ENCODE peak calls at places on chromosomes 7 and 10, in nine cellular contexts. One of them, this sample, is unnamed.
A peak's percentile ranks its signal among the peaks of the same experiment; 100 is the strongest.

GRCh38 chr10:86085686-86086085 is 280.9 kb downstream of the GRID1 start:
- DNase-seq in left ventricle myocardium inferior: no peak
- DNase-seq in A549: no peak
- DNase-seq in endothelial cell: no peak
- DNase-seq in tibial artery: no peak
- DNase-seq in mesothelial cell of epicardium: no peak
- DNase-seq in GM20000: no peak
- DNase-seq in GM23338: no peak
- DNase-seq in fibroblast of lung: no peak
- DNase-seq in this sample: no peak

GRCh38 chr7:49247759-49248158 is 323.4 kb downstream of the CDC14C start:
- DNase-seq in endothelial cell: no peak
- DNase-seq in GM23338: peak; percentile 22
- DNase-seq in fibroblast of lung: no peak
- DNase-seq in mesothelial cell of epicardium: no peak
- DNase-seq in GM20000: no peak
- DNase-seq in tibial artery: no peak
- DNase-seq in A549: no peak
- DNase-seq in left ventricle myocardium inferior: no peak
- DNase-seq in this sample: no peak

GRCh38 chr7:55066938-55067337 is 48.1 kb downstream of the EGFR start:
- DNase-seq in tibial artery: no peak
- DNase-seq in GM20000: no peak
- DNase-seq in fibroblast of lung: no peak
- DNase-seq in GM23338: no peak
- DNase-seq in endothelial cell: no peak
- DNase-seq in A549: no peak
- DNase-seq in mesothelial cell of epicardium: no peak
- DNase-seq in left ventricle myocardium inferior: no peak
- DNase-seq in this sample: no peak

GRCh38 chr10:12403119-12403518 is 53.8 kb downstream of the CAMK1D start:
- DNase-seq in tibial artery: no peak
- DNase-seq in fibroblast of lung: no peak
- DNase-seq in left ventricle myocardium inferior: no peak
- DNase-seq in GM20000: no peak
- DNase-seq in endothelial cell: no peak
- DNase-seq in GM23338: no peak
- DNase-seq in A549: no peak
- DNase-seq in mesothelial cell of epicardium: no peak
- DNase-seq in this sample: no peak

GRCh38 chr10:56318816-56319215 is 42.2 kb downstream of the ZWINT start:
- DNase-seq in left ventricle myocardium inferior: no peak
- DNase-seq in endothelial cell: no peak
- DNase-seq in A549: no peak
- DNase-seq in mesothelial cell of epicardium: no peak
- DNase-seq in fibroblast of lung: no peak
- DNase-seq in GM23338: no peak
- DNase-seq in tibial artery: no peak
- DNase-seq in GM20000: no peak
- DNase-seq in this sample: no peak

GRCh38 chr10:49619613-49620012 is 5.8 kb downstream of the CHAT start:
- DNase-seq in endothelial cell: no peak
- DNase-seq in tibial artery: no peak
- DNase-seq in GM23338: peak; percentile 68
- DNase-seq in A549: no peak
- DNase-seq in GM20000: no peak
- DNase-seq in left ventricle myocardium inferior: no peak
- DNase-seq in fibroblast of lung: no peak
- DNase-seq in mesothelial cell of epicardium: no peak
- DNase-seq in this sample: no peak

GRCh38 chr10:104059364-104059763 is 26.3 kb downstream of the COL17A1 start:
- DNase-seq in mesothelial cell of epicardium: no peak
- DNase-seq in A549: no peak
- DNase-seq in GM20000: no peak
- DNase-seq in endothelial cell: no peak
- DNase-seq in left ventricle myocardium inferior: no peak
- DNase-seq in fibroblast of lung: no peak
- DNase-seq in GM23338: peak; percentile 80
- DNase-seq in tibial artery: no peak
- DNase-seq in this sample: no peak

GRCh38 chr10:36248314-36248981 is 606.4 kb upstream of the FZD8 start:
- DNase-seq in mesothelial cell of epicardium: no peak
- DNase-seq in fibroblast of lung: no peak
- DNase-seq in GM23338: no peak
- DNase-seq in A549: no peak
- DNase-seq in GM20000: no peak
- DNase-seq in left ventricle myocardium inferior: no peak
- DNase-seq in endothelial cell: no peak
- DNase-seq in tibial artery: no peak
- DNase-seq in this sample: no peak

GRCh38 chr10:20593649-20594048 is 303.5 kb downstream of the NEBL start:
- DNase-seq in GM23338: peak; percentile 16
- DNase-seq in GM20000: no peak
- DNase-seq in endothelial cell: no peak
- DNase-seq in A549: no peak
- DNase-seq in left ventricle myocardium inferior: no peak
- DNase-seq in tibial artery: no peak
- DNase-seq in mesothelial cell of epicardium: no peak
- DNase-seq in fibroblast of lung: no peak
- DNase-seq in this sample: no peak

GRCh38 chr10:26432938-26433337 is 5.2 kb upstream of the APBB1IP start:
- DNase-seq in GM23338: no peak
- DNase-seq in tibial artery: no peak
- DNase-seq in left ventricle myocardium inferior: no peak
- DNase-seq in endothelial cell: no peak
- DNase-seq in GM20000: no peak
- DNase-seq in fibroblast of lung: no peak
- DNase-seq in mesothelial cell of epicardium: no peak
- DNase-seq in A549: no peak
- DNase-seq in this sample: no peak

GRCh38 chr10:89352039-89352597 is 24.3 kb downstream of the IFIT3 start:
- DNase-seq in endothelial cell: no peak
- DNase-seq in fibroblast of lung: peak; percentile 99
- DNase-seq in tibial artery: peak; percentile 62
- DNase-seq in GM23338: no peak
- DNase-seq in GM20000: peak; percentile 32
- DNase-seq in left ventricle myocardium inferior: no peak
- DNase-seq in A549: peak; percentile 62
- DNase-seq in mesothelial cell of epicardium: no peak
- DNase-seq in this sample: peak; percentile 24

GRCh38 chr7:155986497-155987160 is 174.4 kb upstream of the SHH start:
- DNase-seq in endothelial cell: no peak
- DNase-seq in GM23338: no peak
- DNase-seq in fibroblast of lung: no peak
- DNase-seq in A549: no peak
- DNase-seq in left ventricle myocardium inferior: no peak
- DNase-seq in tibial artery: no peak
- DNase-seq in GM20000: no peak
- DNase-seq in mesothelial cell of epicardium: no peak
- DNase-seq in this sample: no peak

GRCh38 chr10:87657370-87657769 is 2.3 kb upstream of the PAPSS2 start:
- DNase-seq in A549: no peak
- DNase-seq in GM20000: no peak
- DNase-seq in GM23338: no peak
- DNase-seq in left ventricle myocardium inferior: no peak
- DNase-seq in tibial artery: peak; percentile 79
- DNase-seq in mesothelial cell of epicardium: no peak
- DNase-seq in endothelial cell: no peak
- DNase-seq in fibroblast of lung: peak; percentile 86
- DNase-seq in this sample: no peak

GRCh38 chr7:132933076-132933466 is 148.8 kb downstream of the CHCHD3 start:
- DNase-seq in tibial artery: no peak
- DNase-seq in left ventricle myocardium inferior: no peak
- DNase-seq in endothelial cell: no peak
- DNase-seq in GM20000: no peak
- DNase-seq in A549: no peak
- DNase-seq in GM23338: no peak
- DNase-seq in mesothelial cell of epicardium: no peak
- DNase-seq in fibroblast of lung: peak; percentile 81
- DNase-seq in this sample: no peak

GRCh38 chr7:32500922-32501341 is 5.6 kb downstream of the AVL9 start:
- DNase-seq in fibroblast of lung: peak; percentile 76
- DNase-seq in GM23338: no peak
- DNase-seq in A549: no peak
- DNase-seq in mesothelial cell of epicardium: no peak
- DNase-seq in endothelial cell: no peak
- DNase-seq in tibial artery: no peak
- DNase-seq in left ventricle myocardium inferior: no peak
- DNase-seq in GM20000: no peak
- DNase-seq in this sample: no peak

GRCh38 chr7:137847418-137848050 is 760 bp upstream of the DGKI start:
- DNase-seq in tibial artery: no peak
- DNase-seq in mesothelial cell of epicardium: no peak
- DNase-seq in A549: no peak
- DNase-seq in GM23338: peak; percentile 75
- DNase-seq in fibroblast of lung: peak; percentile 19
- DNase-seq in left ventricle myocardium inferior: no peak
- DNase-seq in GM20000: peak; percentile 42
- DNase-seq in endothelial cell: peak; percentile 13
- DNase-seq in this sample: peak; percentile 18

GRCh38 chr7:66307591-66308215 is 102.6 kb downstream of the TPST1 start:
- DNase-seq in GM20000: no peak
- DNase-seq in left ventricle myocardium inferior: no peak
- DNase-seq in mesothelial cell of epicardium: no peak
- DNase-seq in A549: no peak
- DNase-seq in tibial artery: no peak
- DNase-seq in fibroblast of lung: peak; percentile 86
- DNase-seq in GM23338: no peak
- DNase-seq in endothelial cell: no peak
- DNase-seq in this sample: no peak

GRCh38 chr10:95276367-95277200 is 14.2 kb downstream of the PDLIM1 start:
- DNase-seq in GM20000: no peak
- DNase-seq in fibroblast of lung: no peak
- DNase-seq in GM23338: no peak
- DNase-seq in mesothelial cell of epicardium: no peak
- DNase-seq in left ventricle myocardium inferior: no peak
- DNase-seq in endothelial cell: no peak
- DNase-seq in A549: no peak
- DNase-seq in tibial artery: no peak
- DNase-seq in this sample: no peak

GRCh38 chr7:105600720-105601550 is 19.6 kb upstream of the EFCAB10 start:
- DNase-seq in GM23338: peak; percentile 45
- DNase-seq in mesothelial cell of epicardium: no peak
- DNase-seq in tibial artery: no peak
- DNase-seq in GM20000: no peak
- DNase-seq in A549: no peak
- DNase-seq in left ventricle myocardium inferior: no peak
- DNase-seq in endothelial cell: no peak
- DNase-seq in fibroblast of lung: no peak
- DNase-seq in this sample: no peak

GRCh38 chr7:7131273-7131672 is 51.1 kb upstream of the C1GALT1 start:
- DNase-seq in fibroblast of lung: no peak
- DNase-seq in GM20000: no peak
- DNase-seq in endothelial cell: no peak
- DNase-seq in GM23338: peak; percentile 49
- DNase-seq in A549: no peak
- DNase-seq in tibial artery: no peak
- DNase-seq in mesothelial cell of epicardium: no peak
- DNase-seq in left ventricle myocardium inferior: no peak
- DNase-seq in this sample: no peak

GRCh38 chr7:94888542-94888941 is 18.9 kb upstream of the PPP1R9A start:
- DNase-seq in mesothelial cell of epicardium: no peak
- DNase-seq in left ventricle myocardium inferior: no peak
- DNase-seq in endothelial cell: no peak
- DNase-seq in A549: peak; percentile 21
- DNase-seq in fibroblast of lung: peak; percentile 14
- DNase-seq in GM20000: no peak
- DNase-seq in GM23338: peak; percentile 24
- DNase-seq in tibial artery: no peak
- DNase-seq in this sample: no peak
- TF ChIP-seq CTCF in mesothelial cell of epicardium: no peak
- TF ChIP-seq CTCF in left ventricle myocardium inferior: peak; percentile 58
- TF ChIP-seq CTCF in endothelial cell: no peak
- TF ChIP-seq CTCF in A549: no peak
- TF ChIP-seq CTCF in fibroblast of lung: peak; percentile 26
- TF ChIP-seq CTCF in GM20000: no peak
- TF ChIP-seq CTCF in GM23338: peak; percentile 45
- TF ChIP-seq CTCF in tibial artery: no peak
- TF ChIP-seq CTCF in this sample: no peak

DNA sequence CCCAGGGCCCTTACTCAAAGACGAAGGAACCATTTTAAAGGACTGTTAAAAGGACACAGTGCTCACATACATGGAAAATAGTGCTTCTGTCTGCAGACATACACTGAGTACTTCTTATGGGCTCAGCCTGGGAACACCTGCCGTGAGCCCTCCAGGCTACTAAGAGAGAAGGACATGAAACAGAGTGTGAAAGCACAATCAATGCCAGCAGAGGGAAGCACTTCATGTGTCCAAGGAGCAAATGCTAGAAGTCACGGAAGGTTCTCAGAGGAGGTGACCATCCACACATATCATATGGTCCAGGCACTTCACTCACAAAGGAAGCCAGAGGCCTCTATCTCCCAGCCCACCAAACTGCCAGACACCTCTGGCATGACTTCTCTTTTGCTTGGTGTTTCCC is 15.5 kb downstream of the ELMO1 start:
- DNase-seq in fibroblast of lung: no peak
- DNase-seq in tibial artery: no peak
- DNase-seq in GM23338: peak; percentile 55
- DNase-seq in left ventricle myocardium inferior: no peak
- DNase-seq in GM20000: no peak
- DNase-seq in mesothelial cell of epicardium: no peak
- DNase-seq in A549: no peak
- DNase-seq in endothelial cell: no peak
- DNase-seq in this sample: no peak
- TF ChIP-seq CTCF in fibroblast of lung: no peak
- TF ChIP-seq CTCF in tibial artery: no peak
- TF ChIP-seq CTCF in GM23338: peak; percentile 60
- TF ChIP-seq CTCF in left ventricle myocardium inferior: no peak
- TF ChIP-seq CTCF in GM20000: no peak
- TF ChIP-seq CTCF in mesothelial cell of epicardium: no peak
- TF ChIP-seq CTCF in A549: peak; percentile 9
- TF ChIP-seq CTCF in endothelial cell: no peak
- TF ChIP-seq CTCF in this sample: no peak

DNA sequence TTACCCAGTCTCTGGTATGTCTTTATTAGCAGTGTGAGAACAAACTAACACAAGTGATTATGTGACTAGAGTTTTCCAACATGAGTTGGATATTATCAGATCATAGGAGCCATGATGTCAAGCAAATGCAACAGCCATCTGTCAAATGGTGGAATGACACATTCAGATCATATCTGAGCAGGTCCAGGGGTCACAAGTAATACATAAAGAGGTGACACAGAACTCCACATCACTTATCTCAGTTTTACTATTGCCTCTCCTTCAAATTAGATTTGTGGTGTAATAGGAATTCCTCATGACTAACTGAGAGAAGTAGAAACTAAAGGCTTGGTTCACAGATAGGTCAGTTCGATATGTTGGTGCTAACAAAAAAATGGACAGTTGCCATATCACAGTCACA is 12.2 kb upstream of the SAMD9L start:
- DNase-seq in A549: no peak
- DNase-seq in endothelial cell: no peak
- DNase-seq in fibroblast of lung: no peak
- DNase-seq in GM20000: no peak
- DNase-seq in GM23338: no peak
- DNase-seq in tibial artery: no peak
- DNase-seq in mesothelial cell of epicardium: no peak
- DNase-seq in left ventricle myocardium inferior: no peak
- DNase-seq in this sample: no peak
- TF ChIP-seq CTCF in A549: no peak
- TF ChIP-seq CTCF in endothelial cell: no peak
- TF ChIP-seq CTCF in fibroblast of lung: no peak
- TF ChIP-seq CTCF in GM20000: no peak
- TF ChIP-seq CTCF in GM23338: no peak
- TF ChIP-seq CTCF in tibial artery: no peak
- TF ChIP-seq CTCF in mesothelial cell of epicardium: no peak
- TF ChIP-seq CTCF in left ventricle myocardium inferior: no peak
- TF ChIP-seq CTCF in this sample: no peak

GRCh38 chr7:140005754-140006503 is 56.8 kb downstream of the PARP12 start:
- DNase-seq in GM20000: peak; percentile 30
- DNase-seq in A549: peak; percentile 79
- DNase-seq in left ventricle myocardium inferior: no peak
- DNase-seq in mesothelial cell of epicardium: no peak
- DNase-seq in fibroblast of lung: peak; percentile 27
- DNase-seq in GM23338: peak; percentile 89
- DNase-seq in endothelial cell: peak; percentile 77
- DNase-seq in tibial artery: no peak
- DNase-seq in this sample: no peak
- TF ChIP-seq CTCF in GM20000: peak; percentile 31
- TF ChIP-seq CTCF in A549: peak; percentile 46
- TF ChIP-seq CTCF in left ventricle myocardium inferior: peak; percentile 27
- TF ChIP-seq CTCF in mesothelial cell of epicardium: no peak
- TF ChIP-seq CTCF in fibroblast of lung: peak; percentile 49
- TF ChIP-seq CTCF in GM23338: peak; percentile 87
- TF ChIP-seq CTCF in endothelial cell: no peak
- TF ChIP-seq CTCF in tibial artery: no peak
- TF ChIP-seq CTCF in this sample: no peak